ENCODE peak calls at places on chromosomes 13 and 19, in eight cellular contexts. One of them, this sample, is unnamed.

GRCh38 chr19:40445945-40446784 is 2.0 kb upstream of the SERTAD3 start:
- DNase-seq in NCI-H2081: no peak
- DNase-seq in skeletal muscle cell: no peak
- DNase-seq in activated CD4-positive, alpha-beta T cell treated with anti-CD3 and anti-CD28 coated beads, Interleukin-2, amount 50 U/mL, for 1 hour: no peak
- DNase-seq in HT-29: peak
- DNase-seq in hypothalamus: no peak
- DNase-seq in AG08396: no peak
- DNase-seq in stimulated activated CD4-positive, alpha-beta T cell treated with anti-CD3 and anti-CD28 coated beads, Interleukin-15, amount 100 ng/mL, for 1 hour: no peak
- DNase-seq in this sample: no peak

GRCh38 chr13:108113407-108113806 is 101.9 kb downstream of the LIG4 start:
- DNase-seq in NCI-H2081: no peak
- DNase-seq in stimulated activated CD4-positive, alpha-beta T cell treated with anti-CD3 and anti-CD28 coated beads, Interleukin-15, amount 100 ng/mL, for 1 hour: no peak
- DNase-seq in skeletal muscle cell: no peak
- DNase-seq in HT-29: no peak
- DNase-seq in activated CD4-positive, alpha-beta T cell treated with anti-CD3 and anti-CD28 coated beads, Interleukin-2, amount 50 U/mL, for 1 hour: no peak
- DNase-seq in hypothalamus: no peak
- DNase-seq in AG08396: no peak
- DNase-seq in this sample: no peak

GRCh38 chr13:109700176-109700575 is 86.2 kb downstream of the IRS2 start:
- DNase-seq in activated CD4-positive, alpha-beta T cell treated with anti-CD3 and anti-CD28 coated beads, Interleukin-2, amount 50 U/mL, for 1 hour: no peak
- DNase-seq in HT-29: peak
- DNase-seq in NCI-H2081: peak
- DNase-seq in skeletal muscle cell: peak
- DNase-seq in hypothalamus: no peak
- DNase-seq in AG08396: no peak
- DNase-seq in stimulated activated CD4-positive, alpha-beta T cell treated with anti-CD3 and anti-CD28 coated beads, Interleukin-15, amount 100 ng/mL, for 1 hour: no peak
- DNase-seq in this sample: peak

GRCh38 chr13:109844396-109844795 is 58.0 kb upstream of the IRS2 start:
- DNase-seq in NCI-H2081: no peak
- DNase-seq in AG08396: peak
- DNase-seq in activated CD4-positive, alpha-beta T cell treated with anti-CD3 and anti-CD28 coated beads, Interleukin-2, amount 50 U/mL, for 1 hour: no peak
- DNase-seq in stimulated activated CD4-positive, alpha-beta T cell treated with anti-CD3 and anti-CD28 coated beads, Interleukin-15, amount 100 ng/mL, for 1 hour: no peak
- DNase-seq in skeletal muscle cell: peak
- DNase-seq in hypothalamus: no peak
- DNase-seq in HT-29: peak
- DNase-seq in this sample: no peak

GRCh38 chr19:12779162-12779993 is 4.0 kb upstream of the HOOK2 start:
- DNase-seq in HT-29: no peak
- DNase-seq in skeletal muscle cell: peak
- DNase-seq in NCI-H2081: peak
- DNase-seq in stimulated activated CD4-positive, alpha-beta T cell treated with anti-CD3 and anti-CD28 coated beads, Interleukin-15, amount 100 ng/mL, for 1 hour: no peak
- DNase-seq in hypothalamus: no peak
- DNase-seq in activated CD4-positive, alpha-beta T cell treated with anti-CD3 and anti-CD28 coated beads, Interleukin-2, amount 50 U/mL, for 1 hour: no peak
- DNase-seq in AG08396: peak
- DNase-seq in this sample: no peak

GRCh38 chr19:35098413-35099049 is 17.1 kb upstream of the FXYD3 start:
- DNase-seq in hypothalamus: no peak
- DNase-seq in stimulated activated CD4-positive, alpha-beta T cell treated with anti-CD3 and anti-CD28 coated beads, Interleukin-15, amount 100 ng/mL, for 1 hour: no peak
- DNase-seq in skeletal muscle cell: no peak
- DNase-seq in HT-29: no peak
- DNase-seq in NCI-H2081: no peak
- DNase-seq in AG08396: no peak
- DNase-seq in activated CD4-positive, alpha-beta T cell treated with anti-CD3 and anti-CD28 coated beads, Interleukin-2, amount 50 U/mL, for 1 hour: no peak
- DNase-seq in this sample: no peak

GRCh38 chr13:40096357-40096911 is 441.0 kb downstream of the COG6 start:
- DNase-seq in skeletal muscle cell: no peak
- DNase-seq in stimulated activated CD4-positive, alpha-beta T cell treated with anti-CD3 and anti-CD28 coated beads, Interleukin-15, amount 100 ng/mL, for 1 hour: no peak
- DNase-seq in HT-29: no peak
- DNase-seq in hypothalamus: no peak
- DNase-seq in AG08396: no peak
- DNase-seq in activated CD4-positive, alpha-beta T cell treated with anti-CD3 and anti-CD28 coated beads, Interleukin-2, amount 50 U/mL, for 1 hour: peak
- DNase-seq in NCI-H2081: no peak
- DNase-seq in this sample: peak

GRCh38 chr13:34076943-34077703 is 259.2 kb downstream of the RFC3 start:
- DNase-seq in NCI-H2081: peak
- DNase-seq in AG08396: peak
- DNase-seq in HT-29: peak
- DNase-seq in skeletal muscle cell: no peak
- DNase-seq in hypothalamus: no peak
- DNase-seq in stimulated activated CD4-positive, alpha-beta T cell treated with anti-CD3 and anti-CD28 coated beads, Interleukin-15, amount 100 ng/mL, for 1 hour: no peak
- DNase-seq in activated CD4-positive, alpha-beta T cell treated with anti-CD3 and anti-CD28 coated beads, Interleukin-2, amount 50 U/mL, for 1 hour: no peak
- DNase-seq in this sample: no peak

GRCh38 chr13:66780814-66781213 is 449.3 kb downstream of the PCDH9 start:
- DNase-seq in hypothalamus: no peak
- DNase-seq in NCI-H2081: no peak
- DNase-seq in activated CD4-positive, alpha-beta T cell treated with anti-CD3 and anti-CD28 coated beads, Interleukin-2, amount 50 U/mL, for 1 hour: no peak
- DNase-seq in HT-29: no peak
- DNase-seq in skeletal muscle cell: peak
- DNase-seq in AG08396: no peak
- DNase-seq in stimulated activated CD4-positive, alpha-beta T cell treated with anti-CD3 and anti-CD28 coated beads, Interleukin-15, amount 100 ng/mL, for 1 hour: no peak
- DNase-seq in this sample: no peak

This sample was measured in DMS153.